ENCODE peak calls at places on chromosomes 12 and 14, in ten cellular contexts. T is HTR-8/SVneo; K is stimulated activated effector memory CD8-positive, alpha-beta T cell treated with anti-CD3 and anti-CD28 coated beads, Interleukin-12 subunit alpha, Interleukin-12 subunit beta, amount 100 ng/mL, for 72 hours; Q is lung; L is CD8-positive, alpha-beta memory T cell; S is endothelial cell; A is ureter; V is neural crest cell; B is mesendoderm; D is glutamatergic neuron. N is an unnamed sample.
A peak's percentile ranks its signal among the peaks of the same experiment; 100 is the strongest.

GRCh38 chr12:74689929-74690328 is 152.3 kb downstream of the ATXN7L3B start:
- DNase-seq in L (no peak), K (no peak), A (no peak), T (no peak), V (no peak), D (no peak), Q (no peak), B (no peak), S (no peak), N (no peak)

GRCh38 chr12:57610553-57611115 is 601 bp upstream of the ARHGEF25 start:
- DNase-seq in D (peak; percentile 41), Q (no peak), S (no peak), L (no peak), B (no peak), V (no peak), K (no peak), T (no peak), A (peak; percentile 82), N (no peak)

GRCh38 chr14:30656190-30656632 is 34.1 kb downstream of the SCFD1 start:
- DNase-seq in A (no peak), L (peak; percentile 32), B (peak; percentile 49), S (peak; percentile 54), V (peak; percentile 38), D (peak; percentile 31), K (no peak), Q (no peak), T (peak; percentile 58), N (peak; percentile 21)

GRCh38 chr12:102685841-102686240 is 205.5 kb upstream of the IGF1 start:
- DNase-seq in Q (no peak), S (no peak), K (no peak), T (no peak), V (no peak), A (no peak), B (no peak), L (no peak), D (no peak), N (no peak)

GRCh38 chr14:64364907-64365306 is 23.2 kb upstream of the MTHFD1 start:
- DNase-seq in T (peak; percentile 67), D (no peak), Q (no peak), B (peak; percentile 19), K (no peak), V (no peak), L (no peak), A (no peak), S (no peak), N (no peak)

GRCh38 chr14:69471916-69472315 is 12.6 kb upstream of the PLEKHD1 start:
- DNase-seq in Q (no peak), B (no peak), S (no peak), T (no peak), L (no peak), A (no peak), K (no peak), D (no peak), V (no peak), N (no peak)

GRCh38 chr14:57502581-57503254 is 9.1 kb upstream of the CCDC198 start:
- DNase-seq in T (no peak), A (peak; percentile 49), L (no peak), V (no peak), Q (no peak), B (no peak), D (peak; percentile 34), S (no peak), K (no peak), N (peak; percentile 37)

GRCh38 chr14:67856806-67857205 is 37.2 kb downstream of the RAD51B start:
- DNase-seq in D (no peak), L (no peak), Q (no peak), V (no peak), K (no peak), T (no peak), S (no peak), A (no peak), B (no peak), N (peak; percentile 66)

GRCh38 chr12:2958432-2959193 is 584 bp upstream of the TEAD4 start:
- DNase-seq in B (peak; percentile 86), T (peak; percentile 92), D (peak; percentile 43), L (no peak), S (peak; percentile 66), V (peak; percentile 47), K (no peak), Q (peak; percentile 70), A (no peak), N (no peak)

GRCh38 chr12:49961111-49961922 is at the start of gene AQP5:
- DNase-seq in K (no peak), B (no peak), V (no peak), L (no peak), S (no peak), Q (no peak), A (no peak), D (no peak), T (no peak), N (no peak)

GRCh38 chr14:23104070-23104590 is 659 bp downstream of the CIROP start:
- DNase-seq in Q (no peak), T (no peak), S (no peak), A (no peak), L (no peak), V (no peak), K (no peak), D (no peak), B (no peak), N (no peak)

GRCh38 chr12:13941258-13942249 is 39.8 kb downstream of the GRIN2B start:
- DNase-seq in V (peak; percentile 43), B (peak; percentile 91), K (no peak), L (no peak), S (peak; percentile 57), A (peak; percentile 52), D (peak; percentile 50), T (peak; percentile 5), Q (peak; percentile 52), N (peak; percentile 80)

GRCh38 chr12:123939716-123940626 is 32.7 kb downstream of the CCDC92 start:
- DNase-seq in A (no peak), V (no peak), L (no peak), K (no peak), T (no peak), D (no peak), Q (no peak), B (no peak), S (no peak), N (no peak)